ENCODE peak calls at places on chromosome 13, in seven cellular contexts. O is GM12864, L is MCF 10A, K is fibroblast of pulmonary artery, G is AG04449, E is right atrium auricular region, M is mucosa of descending colon. J is an unnamed sample.

GRCh38 chr13:55761986-55762385 is 1378.7 kb upstream of the PRR20A start:
- DNase-seq in O (no peak), E (no peak), K (no peak), G (no peak), L (peak), M (no peak), J (no peak)

GRCh38 chr13:108496364-108497215 is 132.8 kb upstream of the MYO16 start:
- DNase-seq in L (no peak), O (no peak), M (no peak), G (no peak), K (peak), E (no peak), J (no peak)

GRCh38 chr13:32932376-32932775 is 83.8 kb upstream of the KL start:
- DNase-seq in E (no peak), M (no peak), K (peak), L (no peak), O (no peak), G (no peak), J (no peak)

GRCh38 chr13:94966380-94966779 is 254.0 kb upstream of the SOX21 start:
- DNase-seq in G (no peak), E (no peak), K (no peak), M (no peak), L (no peak), O (no peak), J (no peak)

GRCh38 chr13:44735806-44736205 is 159.7 kb upstream of the TSC22D1 start:
- DNase-seq in E (no peak), M (no peak), K (no peak), L (no peak), O (no peak), G (no peak), J (no peak)

GRCh38 chr13:39571502-39572092 is 31.4 kb downstream of the LHFPL6 start:
- DNase-seq in G (no peak), K (no peak), E (no peak), M (no peak), O (no peak), L (no peak), J (no peak)

GRCh38 chr13:26585136-26585535 is 27.7 kb downstream of the WASF3 start:
- DNase-seq in G (no peak), M (no peak), O (no peak), K (peak), L (no peak), E (no peak), J (no peak)

GRCh38 chr13:105196052-105196451 is 1339.4 kb downstream of the EFNB2 start:
- DNase-seq in G (peak), K (peak), L (peak), M (no peak), O (no peak), E (no peak), J (no peak)

GRCh38 chr13:79874396-79875360 is 393.7 kb downstream of the NDFIP2 start:
- DNase-seq in O (no peak), M (no peak), L (peak), K (no peak), E (no peak), G (no peak), J (no peak)

GRCh38 chr13:35927554-35927953 is 203.6 kb downstream of the DCLK1 start:
- DNase-seq in G (no peak), L (peak), K (peak), E (no peak), O (no peak), M (no peak), J (no peak)

GRCh38 chr13:71754407-71754974 is 112.5 kb downstream of the DACH1 start:
- DNase-seq in O (no peak), E (no peak), G (no peak), M (no peak), L (no peak), K (no peak), J (no peak)
- TF ChIP-seq CTCF in O (peak), E (peak), G (no peak), M (no peak), L (peak), K (no peak), J (no peak)

DNA sequence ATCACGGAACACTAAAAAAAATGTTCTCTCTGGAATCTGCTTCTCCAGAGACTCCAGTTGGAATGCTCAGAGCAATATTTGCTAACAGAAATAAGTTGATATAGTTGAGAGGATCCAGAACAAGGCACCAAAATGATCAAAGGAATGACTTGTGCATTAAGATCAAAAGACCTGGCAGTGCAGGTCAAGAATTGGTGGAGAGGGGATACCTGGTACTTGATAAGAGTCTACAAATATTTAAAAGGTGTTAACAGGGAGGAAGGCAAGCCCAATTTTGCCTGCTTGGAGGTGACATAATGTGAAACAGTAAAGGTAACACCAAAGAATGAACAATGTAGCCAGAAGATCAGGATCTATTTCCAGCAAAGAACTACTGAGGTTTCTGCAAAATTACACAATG is 20.0 kb upstream of the TNFRSF19 start:
- DNase-seq in K (no peak), G (no peak), E (no peak), M (no peak), L (no peak), O (no peak), J (no peak)
- TF ChIP-seq CTCF in K (no peak), G (no peak), E (no peak), M (no peak), L (no peak), O (no peak), J (no peak)

DNA sequence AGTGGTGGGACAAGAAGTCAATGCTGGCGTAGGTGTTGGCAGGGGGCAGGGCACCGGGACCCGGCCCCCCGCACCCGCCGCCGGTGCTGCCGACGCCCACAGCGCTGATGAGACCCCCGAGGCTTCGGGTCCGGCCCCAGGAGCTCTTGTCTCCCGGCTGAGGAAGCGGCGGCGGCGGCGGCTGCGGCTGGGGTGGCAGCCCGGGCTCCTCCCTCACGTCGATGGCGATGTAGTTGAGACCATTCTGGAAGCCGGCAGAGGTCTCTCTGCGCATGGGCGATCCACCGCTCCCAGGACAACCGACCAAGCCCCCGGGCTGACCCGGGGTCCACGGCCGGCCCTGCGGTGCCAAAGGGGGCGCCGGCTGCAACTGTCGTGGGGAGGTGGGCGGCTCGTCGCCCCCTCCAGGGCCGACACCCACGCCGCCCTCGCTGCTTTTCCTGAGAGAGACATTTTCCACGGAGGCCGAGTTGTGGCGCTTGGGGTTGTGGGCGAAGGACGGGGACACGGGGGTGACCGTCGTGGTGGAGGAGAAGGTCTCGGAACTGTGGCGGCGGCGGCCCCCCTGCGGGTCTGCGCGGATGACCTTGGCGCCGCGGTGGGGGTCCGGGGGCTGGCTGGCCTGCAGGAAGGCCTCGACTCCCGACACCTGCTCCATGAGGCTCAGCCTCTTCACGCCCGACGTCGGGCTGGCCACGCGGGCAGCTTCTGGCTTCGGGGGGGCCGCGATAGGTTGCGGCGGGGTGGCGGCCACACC is 4.1 kb downstream of the IRS2 start:
- DNase-seq in M (peak), K (no peak), G (no peak), O (no peak), E (no peak), L (no peak), J (no peak)
- TF ChIP-seq CTCF in M (no peak), K (no peak), G (no peak), O (no peak), E (no peak), L (no peak), J (no peak)

DNA sequence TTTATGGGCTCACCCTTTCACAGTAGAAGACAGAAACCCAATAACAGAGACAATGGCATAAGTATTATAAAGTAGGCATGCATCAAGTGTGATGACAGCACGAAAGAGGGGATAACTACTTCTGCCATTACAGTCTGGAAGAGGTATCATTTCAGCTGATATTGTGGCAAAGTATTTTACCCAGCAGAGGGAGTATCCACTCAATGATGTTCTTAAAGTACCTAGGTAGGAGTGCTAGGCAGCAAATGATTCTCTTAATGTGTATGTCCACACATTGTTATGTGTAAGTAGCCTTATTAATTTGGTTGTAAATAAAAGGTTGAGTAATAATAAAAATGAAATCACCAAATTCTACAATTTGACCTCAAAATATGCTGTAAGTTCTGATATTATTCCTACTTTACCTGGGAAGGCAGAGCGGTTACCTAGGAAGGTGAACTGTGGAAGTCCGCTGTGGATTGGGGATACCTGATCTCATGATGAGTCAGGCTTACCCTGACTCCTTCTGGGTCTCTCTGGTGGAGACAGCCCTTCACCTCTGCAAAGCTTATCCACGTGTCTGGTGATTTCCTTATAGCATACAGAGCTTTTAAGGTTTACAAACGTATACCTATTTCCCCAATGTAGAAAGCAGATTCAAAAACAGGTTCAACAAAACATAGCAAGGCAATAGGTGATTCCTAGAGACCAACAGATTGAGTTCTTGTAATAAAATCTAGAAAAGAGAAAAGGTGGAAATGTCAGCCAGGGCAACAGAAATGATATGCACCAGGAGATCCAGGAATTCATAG is 4.0 kb upstream of the UBAC2 start:
- DNase-seq in L (peak), G (no peak), E (no peak), M (no peak), K (peak), O (no peak), J (no peak)
- TF ChIP-seq CTCF in L (peak), G (no peak), E (no peak), M (no peak), K (no peak), O (peak), J (no peak)

GRCh38 chr13:50123862-50124535 is 108.8 kb downstream of the KCNRG start:
- DNase-seq in O (peak), K (peak), E (peak), M (peak), G (peak), L (peak), J (peak)
- TF ChIP-seq CTCF in O (no peak), K (no peak), E (no peak), M (no peak), G (peak), L (no peak), J (no peak)